ENCODE peak calls at places on chromosomes 7 and 10, in eight cellular contexts. F, N, D, P, T, O, V and Q are unnamed samples.

GRCh38 chr7:47153076-47153475 is 428.8 kb downstream of the TNS3 start:
- DNase-seq in V (peak; percentile 64), T (no peak), N (no peak), P (peak; percentile 83), D (no peak), O (no peak), F (peak; percentile 9), Q (no peak)

GRCh38 chr7:1669954-1670893 is at the start of gene ELFN1:
- DNase-seq in F (no peak), N (peak; percentile 83), T (no peak), O (no peak), V (peak; percentile 83), P (no peak), D (no peak), Q (no peak)

GRCh38 chr10:133379152-133379800 is at the start of gene PAOX:
- DNase-seq in V (peak; percentile 85), D (peak; percentile 58), N (no peak), O (no peak), T (no peak), P (peak; percentile 72), F (peak; percentile 66), Q (no peak)

GRCh38 chr7:155145477-155146255 is 75.5 kb downstream of the HTR5A start:
- DNase-seq in V (no peak), T (no peak), P (no peak), D (no peak), O (no peak), N (no peak), F (no peak), Q (no peak)

GRCh38 chr10:11757820-11758463 is 15.8 kb downstream of the ECHDC3 start:
- DNase-seq in P (peak; percentile 92), O (peak; percentile 66), D (peak; percentile 87), N (peak; percentile 98), V (peak; percentile 90), T (peak; percentile 50), F (peak; percentile 93), Q (peak; percentile 42)

GRCh38 chr7:41312235-41312634 is 390.7 kb downstream of the INHBA start:
- DNase-seq in T (no peak), D (no peak), N (no peak), O (no peak), P (no peak), V (no peak), F (no peak), Q (no peak)

GRCh38 chr7:155490697-155491628 is 33.0 kb downstream of the EN2 start:
- DNase-seq in D (no peak), P (no peak), F (no peak), V (no peak), T (no peak), O (no peak), N (peak; percentile 85), Q (no peak)

GRCh38 chr10:70571636-70572439 is 30.7 kb downstream of the PRF1 start:
- DNase-seq in O (no peak), F (no peak), N (no peak), P (no peak), V (no peak), D (no peak), T (no peak), Q (no peak)

GRCh38 chr10:122647383-122647968 is 52.2 kb downstream of the C10orf120 start:
- DNase-seq in N (peak; percentile 62), D (no peak), P (no peak), F (no peak), T (no peak), V (no peak), O (no peak), Q (no peak)

GRCh38 chr7:81887098-81887497 is 117.3 kb upstream of the HGF start:
- DNase-seq in F (no peak), T (peak; percentile 23), D (no peak), P (no peak), V (no peak), N (no peak), O (no peak), Q (no peak)

GRCh38 chr7:159207398-159207797 is 62.7 kb upstream of the VIPR2 start:
- DNase-seq in F (no peak), O (no peak), V (no peak), T (no peak), P (no peak), D (no peak), N (no peak), Q (no peak)

GRCh38 chr7:116145245-116145852 is 65.0 kb upstream of the TES start:
- DNase-seq in F (no peak), T (no peak), D (no peak), O (no peak), N (no peak), P (no peak), V (no peak), Q (no peak)

GRCh38 chr7:22858640-22859561 is 36.3 kb upstream of the TOMM7 start:
- DNase-seq in O (peak; percentile 69), V (no peak), P (peak; percentile 20), D (peak; percentile 42), T (no peak), F (no peak), N (no peak), Q (no peak)

GRCh38 chr7:150377116-150377979 is 1.8 kb upstream of the ZNF775 start:
- DNase-seq in N (no peak), O (no peak), F (no peak), P (no peak), V (no peak), D (no peak), T (no peak), Q (no peak)

GRCh38 chr7:150378115-150378852 is 846 bp upstream of the ZNF775 start:
- DNase-seq in P (peak; percentile 78), T (no peak), V (peak; percentile 72), D (peak; percentile 69), F (peak; percentile 59), O (peak; percentile 19), N (peak; percentile 91), Q (no peak)

GRCh38 chr7:150379590-150380379 is 655 bp downstream of the ZNF775 start:
- DNase-seq in T (no peak), O (no peak), N (no peak), D (no peak), P (no peak), F (no peak), V (no peak), Q (no peak)

GRCh38 chr7:150380463-150380862 is 1.3 kb downstream of the ZNF775 start:
- DNase-seq in V (no peak), P (no peak), O (no peak), D (no peak), F (no peak), T (no peak), N (no peak), Q (no peak)

GRCh38 chr7:150378853-150379589 is at the start of gene ZNF775:
- DNase-seq in V (peak; percentile 99), T (no peak), N (peak; percentile 99), P (peak; percentile 97), O (peak; percentile 85), F (peak; percentile 98), D (peak; percentile 98), Q (peak; percentile 78)
- TF ChIP-seq CTCF in V (no peak), T (no peak), N (no peak), P (no peak), O (no peak), F (peak; percentile 23), D (no peak), Q (no peak)

DNA sequence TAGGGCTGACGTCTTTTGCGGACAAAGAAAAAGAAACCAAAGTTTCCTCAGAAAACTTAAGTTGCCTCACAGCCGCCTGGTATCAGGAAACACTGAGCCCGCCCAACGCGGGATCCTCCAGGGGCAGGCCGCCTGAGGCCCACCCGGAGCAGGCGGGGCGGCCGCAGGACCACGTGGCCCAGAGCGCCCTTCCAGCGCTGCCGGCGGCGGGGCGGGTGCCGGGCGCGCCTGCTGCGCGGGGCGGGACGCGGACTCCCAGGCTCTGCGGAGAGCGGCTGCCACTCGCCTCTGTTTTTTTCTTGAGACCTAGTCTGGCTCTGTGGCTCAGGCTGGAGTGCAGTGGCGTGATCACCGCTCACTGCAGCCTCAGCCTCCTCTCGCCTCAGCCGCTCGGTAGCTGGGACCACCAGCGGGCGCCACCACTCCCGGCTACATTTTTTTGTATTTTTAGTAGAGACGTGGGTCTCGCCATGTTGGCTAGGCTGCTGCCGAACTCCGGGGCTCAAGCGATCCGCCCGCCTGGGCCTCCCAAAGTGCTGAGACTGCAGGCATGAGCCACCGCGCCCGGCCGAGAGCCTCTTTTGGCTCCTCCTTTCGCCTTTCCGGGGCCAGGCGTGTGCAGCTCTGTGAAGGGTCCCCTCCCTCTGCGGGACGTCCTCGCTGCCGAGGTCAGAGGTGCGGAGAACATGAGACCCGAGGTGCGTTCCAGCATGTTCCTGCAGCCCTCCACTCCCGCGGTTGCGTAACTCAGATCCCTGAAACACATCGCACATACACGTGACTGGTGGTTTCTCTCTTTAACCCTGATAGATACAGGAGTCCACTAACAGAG is 11.6 kb upstream of the HNRNPF start:
- DNase-seq in V (peak; percentile 96), N (peak; percentile 97), T (no peak), P (peak; percentile 88), D (peak; percentile 95), O (no peak), F (peak; percentile 68), Q (peak; percentile 24)
- TF ChIP-seq POLR2A in V (peak; percentile 85), N (no peak), T (peak; percentile 76), P (peak; percentile 90), D (peak; percentile 68), O (peak; percentile 56), F (peak; percentile 54), Q (peak; percentile 69)

GRCh38 chr7:96778263-96778662 is 68.6 kb upstream of the SEM1 start:
- DNase-seq in V (no peak), P (no peak), F (no peak), N (no peak), T (no peak), O (peak; percentile 4), D (no peak), Q (no peak)
- TF ChIP-seq CTCF in V (peak; percentile 7), P (no peak), F (no peak), N (no peak), T (peak; percentile 5), O (no peak), D (no peak), Q (no peak)

GRCh38 chr10:76051007-76051936 is 619.8 kb downstream of the LRMDA start:
- DNase-seq in O (peak; percentile 29), N (no peak), V (peak; percentile 69), P (no peak), T (no peak), D (no peak), F (no peak), Q (no peak)
- TF ChIP-seq POLR2A in O (no peak), N (no peak), V (no peak), P (no peak), T (no peak), D (no peak), F (no peak), Q (no peak)